ENCODE peak calls at places on chromosomes 7 and 10, in six cellular contexts. O is neural crest cell, I is SW480, V is mucosa of descending colon, F is posterior vena cava, J is IMR-90. P is an unnamed sample.
A peak's percentile ranks its signal among the peaks of the same experiment; 100 is the strongest.

GRCh38 chr7:11458736-11459483 is 373.1 kb downstream of the THSD7A start:
- DNase-seq in O (no peak), I (no peak), V (no peak), F (no peak), J (peak; percentile 78), P (no peak)

GRCh38 chr10:42974693-42975002 is 102.2 kb upstream of the RET start:
- DNase-seq in O (no peak), I (no peak), V (no peak), F (no peak), J (no peak), P (no peak)

GRCh38 chr7:158531661-158532060 is 56.0 kb downstream of the PTPRN2 start:
- DNase-seq in O (no peak), I (no peak), V (no peak), F (no peak), J (no peak), P (no peak)

GRCh38 chr10:29681700-29682444 is 47.1 kb upstream of the SVIL start:
- DNase-seq in O (no peak), I (no peak), V (no peak), F (no peak), J (no peak), P (no peak)

GRCh38 chr10:60908896-60909295 is 35.1 kb downstream of the RHOBTB1 start:
- DNase-seq in O (no peak), I (no peak), V (no peak), F (no peak), J (no peak), P (no peak)

GRCh38 chr7:115679976-115680375 is 350.6 kb downstream of the TFEC start:
- DNase-seq in O (peak; percentile 5), I (peak; percentile 44), V (no peak), F (no peak), J (peak; percentile 59), P (no peak)

GRCh38 chr10:60099998-60100747 is 193.8 kb upstream of the CCDC6 start:
- DNase-seq in O (peak; percentile 22), I (peak; percentile 26), V (no peak), F (no peak), J (peak; percentile 63), P (no peak)

GRCh38 chr10:5563991-5564536 is 39.3 kb downstream of the CALML3 start:
- DNase-seq in O (no peak), I (peak; percentile 59), V (no peak), F (peak; percentile 79), J (peak; percentile 61), P (peak; percentile 15)

GRCh38 chr7:93799750-93800357 is 90.7 kb downstream of the TFPI2 start:
- DNase-seq in O (no peak), I (peak; percentile 35), V (no peak), F (no peak), J (peak; percentile 23), P (no peak)

GRCh38 chr7:53350241-53350640 is 314.8 kb downstream of the POM121L12 start:
- DNase-seq in O (peak; percentile 64), I (peak; percentile 39), V (peak; percentile 39), F (peak; percentile 62), J (no peak), P (no peak)

GRCh38 chr7:2521341-2521745 is 1.8 kb downstream of the LFNG start:
- DNase-seq in O (no peak), I (no peak), V (peak; percentile 56), F (no peak), J (no peak), P (no peak)

GRCh38 chr7:82677493-82677892 is 233.9 kb upstream of the CACNA2D1 start:
- DNase-seq in O (no peak), I (peak; percentile 50), V (no peak), F (no peak), J (peak; percentile 43), P (no peak)

GRCh38 chr7:81482600-81483186 is 287.2 kb downstream of the HGF start:
- DNase-seq in O (no peak), I (peak; percentile 71), V (no peak), F (no peak), J (peak; percentile 65), P (no peak)

GRCh38 chr10:14553434-14553833 is 221.3 kb downstream of the FAM107B start:
- DNase-seq in O (no peak), I (no peak), V (no peak), F (no peak), J (peak; percentile 87), P (peak; percentile 83)

GRCh38 chr7:92778972-92779371 is 57.4 kb downstream of the CDK6 start:
- DNase-seq in O (no peak), I (no peak), V (no peak), F (no peak), J (peak; percentile 85), P (no peak)

GRCh38 chr10:97889461-97890265 is 40.0 kb downstream of the GOLGA7B start:
- DNase-seq in O (no peak), I (no peak), V (no peak), F (no peak), J (peak; percentile 28), P (peak; percentile 93)

GRCh38 chr7:30700941-30701340 is 18.7 kb upstream of the CRHR2 start:
- DNase-seq in O (no peak), I (no peak), V (no peak), F (no peak), J (no peak), P (no peak)

GRCh38 chr10:33335800-33336605 is 1.5 kb upstream of the NRP1 start:
- DNase-seq in O (peak; percentile 22), I (peak; percentile 42), V (peak; percentile 75), F (peak; percentile 92), J (peak; percentile 44), P (peak; percentile 100)

P was measured in T1000.